ENCODE peak calls at places on chromosomes 7 and 10, in six cellular contexts. U, L, J, E, I and H are unnamed samples.

GRCh38 chr10:107230854-107231253 is 66.3 kb upstream of the SORCS1 start:
- DNase-seq in L (no peak), I (no peak), J (no peak), E (peak; percentile 2), U (no peak), H (no peak)

GRCh38 chr10:98260752-98261151 is 7.2 kb downstream of the LOXL4 start:
- DNase-seq in J (peak; percentile 70), E (no peak), U (no peak), I (no peak), L (no peak), H (peak; percentile 91)

GRCh38 chr7:18262054-18262453 is 233.5 kb upstream of the HDAC9 start:
- DNase-seq in I (no peak), E (no peak), J (no peak), L (no peak), U (no peak), H (no peak)

GRCh38 chr10:128087884-128088695 is 38.1 kb downstream of the MKI67 start:
- DNase-seq in L (no peak), U (no peak), I (no peak), E (peak; percentile 54), J (no peak), H (no peak)

GRCh38 chr7:114548576-114548975 is 134.0 kb downstream of the FOXP2 start:
- DNase-seq in J (no peak), U (no peak), I (no peak), L (no peak), E (no peak), H (no peak)

GRCh38 chr7:102094311-102094710 is 192.4 kb upstream of the SH2B2 start:
- DNase-seq in E (no peak), I (no peak), U (no peak), L (no peak), J (no peak), H (no peak)

GRCh38 chr10:82221750-82222149 is 346.8 kb downstream of the NRG3 start:
- DNase-seq in J (no peak), I (no peak), L (peak; percentile 10), U (no peak), E (no peak), H (no peak)

GRCh38 chr7:84529480-84530205 is 335.1 kb upstream of the SEMA3A start:
- DNase-seq in J (no peak), L (no peak), U (peak; percentile 87), I (no peak), E (peak; percentile 7), H (no peak)

GRCh38 chr10:100998991-100999741 is 442 bp upstream of the LZTS2 start:
- DNase-seq in I (peak; percentile 93), E (peak; percentile 93), J (peak; percentile 97), U (no peak), L (peak; percentile 84), H (peak; percentile 95)

GRCh38 chr7:7156663-7157062 is 25.7 kb upstream of the C1GALT1 start:
- DNase-seq in J (no peak), U (no peak), E (no peak), I (no peak), L (no peak), H (no peak)

GRCh38 chr7:147088916-147089315 is 972.3 kb downstream of the CNTNAP2 start:
- DNase-seq in I (no peak), L (no peak), U (no peak), E (no peak), J (no peak), H (no peak)

GRCh38 chr10:6310977-6311376 is 108.2 kb downstream of the PFKFB3 start:
- DNase-seq in L (no peak), J (no peak), I (no peak), E (no peak), U (no peak), H (no peak)

GRCh38 chr10:102507521-102507920 is 3.7 kb downstream of the SUFU start:
- DNase-seq in E (no peak), J (peak; percentile 6), I (no peak), U (no peak), L (no peak), H (no peak)

GRCh38 chr10:132577350-132578005 is 39.9 kb downstream of the INPP5A start:
- DNase-seq in L (no peak), U (no peak), E (peak; percentile 59), I (peak; percentile 75), J (no peak), H (no peak)

GRCh38 chr10:111080224-111080623 is 3.4 kb downstream of the ADRA2A start:
- DNase-seq in E (no peak), I (no peak), J (no peak), U (no peak), L (no peak), H (no peak)

GRCh38 chr7:111312966-111313365 is 222.0 kb downstream of the LRRN3 start:
- DNase-seq in I (no peak), U (no peak), J (no peak), L (no peak), E (no peak), H (no peak)

GRCh38 chr10:46022978-46023702 is 7.3 kb downstream of the NCOA4 start:
- DNase-seq in U (peak; percentile 74), E (peak; percentile 94), L (peak; percentile 93), I (peak; percentile 93), J (peak; percentile 98), H (peak; percentile 97)

GRCh38 chr7:159040912-159041711 is 103.6 kb downstream of the VIPR2 start:
- DNase-seq in L (no peak), E (no peak), J (no peak), U (no peak), I (peak; percentile 61), H (peak; percentile 87)

GRCh38 chr10:11091517-11092102 is 73.9 kb downstream of the CELF2 start:
- DNase-seq in U (no peak), L (no peak), I (no peak), J (no peak), E (no peak), H (no peak)

GRCh38 chr7:157560710-157561522 is 224.1 kb downstream of the DNAJB6 start:
- DNase-seq in J (peak; percentile 66), E (no peak), U (no peak), L (no peak), I (peak; percentile 51), H (no peak)

GRCh38 chr10:21494221-21495001 is 31.1 kb downstream of the SKIDA1 start:
- DNase-seq in L (no peak), U (no peak), J (peak; percentile 85), I (peak; percentile 66), E (peak; percentile 69), H (no peak)

GRCh38 chr10:96984512-96985225 is 152.6 kb downstream of the LCOR start:
- DNase-seq in I (no peak), U (no peak), E (no peak), L (no peak), J (no peak), H (no peak)

GRCh38 chr7:376306-376969 is 86.5 kb downstream of the FOXL3 start:
- DNase-seq in I (no peak), U (no peak), L (peak; percentile 5), J (peak; percentile 72), E (peak; percentile 38), H (no peak)

GRCh38 chr10:114279886-114280644 is 41.0 kb downstream of the VWA2 start:
- DNase-seq in E (no peak), I (no peak), J (peak; percentile 51), L (no peak), U (no peak), H (no peak)

GRCh38 chr10:124532788-124533187 is 71.2 kb downstream of the LHPP start:
- DNase-seq in I (no peak), J (no peak), L (no peak), E (no peak), U (no peak), H (no peak)
- H3K4me1 ChIP-seq in I (no peaks in the 10 kb centered on the region), J (peaks cover 41% of the 10 kb centered on the region), L (no peaks in the 10 kb centered on the region), E (peaks cover 16% of the 10 kb centered on the region), U (no peaks in the 10 kb centered on the region), H (peaks cover 16% of the 10 kb centered on the region)

DNA sequence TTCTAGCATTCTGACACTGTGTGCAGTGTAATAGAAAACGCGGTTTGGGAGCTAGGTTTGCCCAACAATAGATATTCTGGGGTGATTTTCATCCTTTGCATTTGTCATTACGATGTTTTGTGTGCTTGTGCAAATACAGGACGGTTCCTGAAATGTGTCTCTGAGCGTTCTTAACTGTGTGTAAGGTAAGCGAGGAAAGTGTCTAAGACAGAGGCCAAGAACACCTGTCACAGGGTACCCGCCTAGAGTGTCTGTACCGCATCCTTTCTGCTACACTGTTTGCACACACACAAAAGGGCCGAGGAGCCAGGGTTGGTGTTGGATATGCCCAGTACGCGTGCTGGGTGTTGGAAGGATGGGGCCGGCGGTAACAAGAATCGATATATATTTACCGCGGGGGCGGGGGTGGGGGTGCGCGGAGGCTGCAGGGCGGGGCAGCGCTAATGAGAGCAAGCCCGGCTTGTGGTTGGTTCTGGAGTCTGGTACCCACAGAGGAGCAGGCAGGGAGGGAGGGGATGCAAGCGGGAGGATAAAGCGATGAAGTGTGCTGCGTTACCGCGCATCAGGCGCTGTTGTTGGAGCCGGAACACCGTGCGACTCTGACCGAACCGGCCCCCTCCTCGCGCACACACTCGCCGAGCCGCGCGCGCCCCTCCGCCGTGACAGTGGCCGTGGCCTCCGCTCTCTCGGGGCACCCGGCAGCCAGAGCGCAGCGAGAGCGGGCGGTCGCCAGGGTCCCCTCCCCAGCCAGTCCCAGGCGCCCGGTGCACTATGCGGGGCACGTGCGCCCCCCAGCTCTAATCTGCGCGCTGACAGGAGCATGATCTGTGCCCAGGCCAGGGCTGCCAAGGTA is at the start of gene HECW1:
- DNase-seq in L (no peak), E (no peak), J (no peak), U (no peak), I (no peak), H (no peak)
- TF ChIP-seq POLR2AphosphoS5 in L (no peak), E (no peak), J (no peak), U (no peak), I (no peak), H (no peak)

GRCh38 chr10:88288621-88289059 is 294.5 kb downstream of the RNLS start:
- DNase-seq in E (peak; percentile 5), L (no peak), J (no peak), I (no peak), U (no peak), H (no peak)

GRCh38 chr10:88286030-88286429 is 297.1 kb downstream of the RNLS start:
- DNase-seq in L (no peak), U (no peak), I (no peak), E (no peak), J (no peak), H (no peak)

GRCh38 chr10:88291289-88292184 is 291.6 kb downstream of the RNLS start:
- DNase-seq in I (no peak), L (no peak), J (no peak), U (no peak), E (no peak), H (no peak)

GRCh38 chr10:88292185-88292514 is 291.0 kb downstream of the RNLS start:
- DNase-seq in L (no peak), U (no peak), I (no peak), J (no peak), E (no peak), H (no peak)

DNA sequence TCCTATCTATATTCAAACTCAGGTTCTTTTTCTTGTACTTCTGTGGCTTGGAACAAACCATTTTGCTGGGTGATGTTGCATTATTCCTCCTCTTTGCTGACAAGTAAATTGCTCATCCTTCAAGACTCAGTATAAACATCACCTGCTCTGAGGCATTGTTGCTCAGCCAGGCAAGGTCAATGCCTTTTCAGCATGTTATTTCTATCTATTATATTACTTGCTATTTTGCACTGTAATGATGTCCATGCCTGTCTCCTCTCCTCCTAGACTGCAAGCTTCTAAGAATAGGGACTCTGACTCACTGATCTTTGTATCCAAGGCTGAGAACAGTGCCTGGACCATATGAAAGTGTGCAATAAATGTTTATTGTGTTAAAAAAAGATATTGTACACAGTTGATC is 293.8 kb downstream of the RNLS start:
- DNase-seq in L (no peak), J (no peak), E (no peak), U (no peak), I (no peak), H (no peak)
- H3K4me3 ChIP-seq in L (no peak overlapping the region), J (no peak overlapping the region), E (no peak overlapping the region), U (no peak overlapping the region), I (no peak overlapping the region), H (no peak overlapping the region)

GRCh38 chr7:130927564-130927963 is 193.6 kb upstream of the KLF14 start:
- DNase-seq in U (no peak), J (no peak), L (no peak), I (no peak), E (no peak), H (peak; percentile 70)
- H3K4me1 ChIP-seq in U (peaks cover 93% of the 10 kb centered on the region), J (peaks cover 77% of the 10 kb centered on the region), L (peaks cover 35% of the 10 kb centered on the region), I (no peaks in the 10 kb centered on the region), E (no peaks in the 10 kb centered on the region), H (peaks cover 65% of the 10 kb centered on the region)